ENCODE peak calls at places on chromosomes 12 and 14, in six cellular contexts. One of them, this sample, is unnamed.

GRCh38 chr12:96416033-96416790 is 16.0 kb upstream of the CDK17 start:
- DNase-seq in HL-60: peak; percentile 90
- DNase-seq in left ventricle myocardium superior: no peak
- DNase-seq in skeletal muscle cell: peak; percentile 98
- DNase-seq in neural crest cell: no peak
- DNase-seq in A549: no peak
- DNase-seq in this sample: no peak

GRCh38 chr12:68180792-68181744 is 21.5 kb upstream of the IFNG start:
- DNase-seq in left ventricle myocardium superior: no peak
- DNase-seq in A549: no peak
- DNase-seq in neural crest cell: no peak
- DNase-seq in HL-60: no peak
- DNase-seq in skeletal muscle cell: no peak
- DNase-seq in this sample: peak; percentile 50

GRCh38 chr14:91114079-91115065 is 499 bp downstream of the DGLUCY start:
- DNase-seq in neural crest cell: peak; percentile 77
- DNase-seq in left ventricle myocardium superior: peak; percentile 42
- DNase-seq in skeletal muscle cell: no peak
- DNase-seq in A549: peak; percentile 38
- DNase-seq in HL-60: peak; percentile 78
- DNase-seq in this sample: peak; percentile 19

GRCh38 chr14:20657216-20658211 is 16.0 kb upstream of the OR6S1 start:
- DNase-seq in HL-60: no peak
- DNase-seq in left ventricle myocardium superior: no peak
- DNase-seq in neural crest cell: no peak
- DNase-seq in skeletal muscle cell: no peak
- DNase-seq in A549: peak; percentile 83
- DNase-seq in this sample: no peak

GRCh38 chr12:31574803-31575573 is 15.9 kb downstream of the DENND5B start:
- DNase-seq in left ventricle myocardium superior: no peak
- DNase-seq in A549: no peak
- DNase-seq in HL-60: peak; percentile 20
- DNase-seq in skeletal muscle cell: no peak
- DNase-seq in neural crest cell: no peak
- DNase-seq in this sample: no peak

GRCh38 chr12:93358821-93359220 is 18.9 kb upstream of the NUDT4 start:
- DNase-seq in skeletal muscle cell: no peak
- DNase-seq in A549: no peak
- DNase-seq in HL-60: no peak
- DNase-seq in neural crest cell: no peak
- DNase-seq in left ventricle myocardium superior: no peak
- DNase-seq in this sample: no peak

GRCh38 chr12:51262758-51263177 is 7.4 kb downstream of the SMAGP start:
- DNase-seq in HL-60: no peak
- DNase-seq in A549: peak; percentile 46
- DNase-seq in left ventricle myocardium superior: no peak
- DNase-seq in skeletal muscle cell: no peak
- DNase-seq in neural crest cell: peak; percentile 20
- DNase-seq in this sample: no peak

GRCh38 chr14:51293149-51293925 is 53.3 kb downstream of the TMX1 start:
- DNase-seq in HL-60: no peak
- DNase-seq in A549: no peak
- DNase-seq in skeletal muscle cell: no peak
- DNase-seq in neural crest cell: no peak
- DNase-seq in left ventricle myocardium superior: peak; percentile 73
- DNase-seq in this sample: peak; percentile 71

GRCh38 chr12:92538970-92539749 is 163.6 kb upstream of the PLEKHG7 start:
- DNase-seq in HL-60: peak; percentile 78
- DNase-seq in neural crest cell: no peak
- DNase-seq in skeletal muscle cell: peak; percentile 79
- DNase-seq in left ventricle myocardium superior: no peak
- DNase-seq in A549: no peak
- DNase-seq in this sample: no peak

GRCh38 chr14:88044782-88045446 is 40.0 kb downstream of the GPR65 start:
- DNase-seq in HL-60: no peak
- DNase-seq in left ventricle myocardium superior: no peak
- DNase-seq in A549: no peak
- DNase-seq in skeletal muscle cell: no peak
- DNase-seq in neural crest cell: no peak
- DNase-seq in this sample: no peak

GRCh38 chr12:31369712-31370521 is 44.0 kb upstream of the SINHCAF start:
- DNase-seq in HL-60: no peak
- DNase-seq in skeletal muscle cell: peak; percentile 48
- DNase-seq in neural crest cell: no peak
- DNase-seq in left ventricle myocardium superior: no peak
- DNase-seq in A549: no peak
- DNase-seq in this sample: no peak

GRCh38 chr12:58387199-58387598 is 445.8 kb downstream of the ATP23 start:
- DNase-seq in neural crest cell: no peak
- DNase-seq in A549: no peak
- DNase-seq in skeletal muscle cell: no peak
- DNase-seq in left ventricle myocardium superior: no peak
- DNase-seq in HL-60: no peak
- DNase-seq in this sample: no peak

GRCh38 chr12:57266681-57267080 is 15.7 kb upstream of the STAC3 start:
- DNase-seq in left ventricle myocardium superior: no peak
- DNase-seq in A549: no peak
- DNase-seq in HL-60: no peak
- DNase-seq in neural crest cell: no peak
- DNase-seq in skeletal muscle cell: no peak
- DNase-seq in this sample: no peak

GRCh38 chr12:28629691-28630090 is 439.4 kb downstream of the CCDC91 start:
- DNase-seq in HL-60: no peak
- DNase-seq in neural crest cell: no peak
- DNase-seq in A549: no peak
- DNase-seq in left ventricle myocardium superior: no peak
- DNase-seq in skeletal muscle cell: no peak
- DNase-seq in this sample: no peak

GRCh38 chr12:45310627-45310968 is 94.7 kb downstream of the ANO6 start:
- DNase-seq in skeletal muscle cell: no peak
- DNase-seq in neural crest cell: no peak
- DNase-seq in A549: no peak
- DNase-seq in HL-60: no peak
- DNase-seq in left ventricle myocardium superior: peak; percentile 35
- DNase-seq in this sample: no peak

GRCh38 chr14:102182190-102182589 is 42.5 kb downstream of the WDR20 start:
- DNase-seq in neural crest cell: no peak
- DNase-seq in HL-60: no peak
- DNase-seq in A549: no peak
- DNase-seq in skeletal muscle cell: peak; percentile 19
- DNase-seq in left ventricle myocardium superior: no peak
- DNase-seq in this sample: no peak

This sample was measured in psoas muscle.